ENCODE peak calls at places on chromosomes 1 and 21, in eight cellular contexts. B is K562, L is endothelial cell of umbilical vein, X is HCT116, O is A549, E is GM12878, I is H1, Q is HepG2. N is an unnamed sample.

GRCh38 chr1:56505792-56506191 is 73.6 kb downstream of the PLPP3 start:
- DNase-seq in B (no peak), L (no peak), X (no peak), O (no peak), E (no peak), I (no peak), Q (no peak), N (no peak)

GRCh38 chr1:79726321-79726720 is 719.8 kb upstream of the ADGRL4 start:
- DNase-seq in B (no peak), L (no peak), X (no peak), O (no peak), E (no peak), I (no peak), Q (no peak), N (no peak)

GRCh38 chr1:234921266-234922062 is 207.2 kb downstream of the TOMM20 start:
- DNase-seq in B (no peak), L (peak), X (no peak), O (no peak), E (no peak), I (no peak), Q (peak), N (no peak)

GRCh38 chr1:183148599-183148998 is 37.5 kb upstream of the LAMC2 start:
- DNase-seq in B (no peak), L (no peak), X (no peak), O (no peak), E (no peak), I (no peak), Q (no peak), N (no peak)

GRCh38 chr1:94463765-94464330 is 45.7 kb downstream of the ABCD3 start:
- DNase-seq in B (peak), L (peak), X (peak), O (peak), E (no peak), I (no peak), Q (peak), N (peak)

GRCh38 chr1:226123212-226123560 is 60.7 kb downstream of the H3-3A start:
- DNase-seq in B (peak), L (no peak), X (no peak), O (no peak), E (no peak), I (no peak), Q (no peak), N (no peak)

GRCh38 chr1:31871703-31872102 is 55.9 kb upstream of the SPOCD1 start:
- DNase-seq in B (no peak), L (no peak), X (no peak), O (no peak), E (no peak), I (no peak), Q (peak), N (no peak)

GRCh38 chr1:232709339-232709738 is 79.4 kb upstream of the SIPA1L2 start:
- DNase-seq in B (no peak), L (peak), X (no peak), O (no peak), E (no peak), I (no peak), Q (no peak), N (no peak)

GRCh38 chr1:245516178-245516829 is 361.5 kb downstream of the KIF26B start:
- DNase-seq in B (peak), L (no peak), X (no peak), O (peak), E (no peak), I (no peak), Q (peak), N (peak)

GRCh38 chr1:84366786-84367185 is 31.5 kb upstream of the DNASE2B start:
- DNase-seq in B (no peak), L (no peak), X (no peak), O (no peak), E (no peak), I (no peak), Q (no peak), N (no peak)

GRCh38 chr1:228283043-228283371 is 75.2 kb downstream of the OBSCN start:
- DNase-seq in B (peak), L (no peak), X (no peak), O (no peak), E (no peak), I (no peak), Q (no peak), N (no peak)

GRCh38 chr21:38809170-38809878 is 3.6 kb downstream of the ETS2 start:
- DNase-seq in B (no peak), L (no peak), X (no peak), O (no peak), E (no peak), I (no peak), Q (no peak), N (peak)

GRCh38 chr1:246032111-246032551 is 474.9 kb downstream of the SMYD3 start:
- DNase-seq in B (no peak), L (no peak), X (no peak), O (no peak), E (no peak), I (no peak), Q (peak), N (no peak)

GRCh38 chr21:14559144-14559543 is 13.0 kb upstream of the SAMSN1 start:
- DNase-seq in B (no peak), L (no peak), X (no peak), O (no peak), E (no peak), I (no peak), Q (no peak), N (no peak)

GRCh38 chr1:228210076-228210651 is 2.3 kb downstream of the OBSCN start:
- DNase-seq in B (no peak), L (no peak), X (peak), O (peak), E (no peak), I (no peak), Q (no peak), N (no peak)

GRCh38 chr1:159196543-159196942 is 8.1 kb upstream of the ACKR1 start:
- DNase-seq in B (no peak), L (no peak), X (no peak), O (peak), E (no peak), I (no peak), Q (no peak), N (no peak)

GRCh38 chr1:245173446-245174178 is 18.8 kb downstream of the KIF26B start:
- DNase-seq in B (no peak), L (no peak), X (no peak), O (no peak), E (no peak), I (no peak), Q (no peak), N (no peak)

GRCh38 chr1:18950415-18951026 is 6.0 kb downstream of the IFFO2 start:
- DNase-seq in B (no peak), L (no peak), X (no peak), O (no peak), E (no peak), I (no peak), Q (no peak), N (no peak)
- TF ChIP-seq POLR2A in B (no peak), L (no peak), X (no peak), O (no peak), E (peak), I (no peak), Q (no peak), N (no peak)

DNA sequence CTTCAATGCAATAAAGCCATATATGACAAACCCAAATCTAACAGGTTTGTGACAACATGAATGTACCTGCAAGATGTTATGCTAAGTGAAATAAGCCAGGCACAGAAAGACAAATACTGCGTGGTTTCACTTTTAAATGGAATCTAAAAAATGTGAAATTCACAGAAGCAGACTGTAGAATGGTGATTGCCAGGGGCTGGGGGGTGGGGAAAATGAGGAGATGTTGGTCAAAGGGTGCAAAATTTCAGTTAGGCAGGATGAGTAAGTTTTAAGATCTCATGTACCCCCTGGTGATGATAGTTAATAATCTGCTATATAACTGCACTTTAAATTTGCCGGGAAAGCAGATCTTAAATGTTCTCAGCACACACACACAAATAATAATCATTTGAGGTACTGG is 160.5 kb downstream of the PTBP2 start:
- DNase-seq in B (no peak), L (no peak), X (no peak), O (no peak), E (no peak), I (no peak), Q (no peak), N (no peak)
- TF ChIP-seq MAX in B (no peak), L (no peak), X (no peak), O (no peak), E (no peak), I (no peak), Q (no peak), N (no peak)

GRCh38 chr1:212035835-212036605 is 472 bp downstream of the DTL start:
- DNase-seq in B (no peak), L (peak), X (no peak), O (no peak), E (no peak), I (no peak), Q (no peak), N (no peak)
- TF ChIP-seq POLR2A in B (no peak), L (no peak), X (no peak), O (no peak), E (no peak), I (peak), Q (no peak), N (no peak)

DNA sequence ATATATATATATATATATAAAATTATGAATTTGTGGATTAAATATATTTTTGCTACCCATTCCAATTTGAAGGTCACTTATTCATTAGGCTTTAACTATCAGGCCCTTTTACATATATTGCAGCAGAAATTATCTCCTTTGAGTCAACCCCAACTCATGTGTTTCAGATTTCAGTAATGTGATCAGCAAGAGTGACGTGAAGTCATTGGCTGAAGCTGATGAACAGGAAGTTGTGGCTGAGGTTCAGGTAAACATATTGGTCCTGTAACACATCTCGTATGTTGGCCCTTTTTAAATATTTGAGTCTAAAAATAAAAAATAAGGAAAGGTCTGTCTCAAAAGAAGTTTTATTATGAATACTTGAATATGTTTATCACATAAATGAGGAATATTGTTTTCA is 8.5 kb downstream of the VPS45 start:
- DNase-seq in B (no peak), L (no peak), X (no peak), O (no peak), E (peak), I (no peak), Q (no peak), N (no peak)
- TF ChIP-seq MAX in B (no peak), L (no peak), X (no peak), O (no peak), E (no peak), I (no peak), Q (no peak), N (no peak)

GRCh38 chr1:42937141-42937696 is 21.4 kb downstream of the SLC2A1 start:
- DNase-seq in B (no peak), L (no peak), X (no peak), O (peak), E (no peak), I (no peak), Q (peak), N (peak)

GRCh38 chr1:42939216-42939615 is 19.5 kb downstream of the SLC2A1 start:
- DNase-seq in B (no peak), L (no peak), X (no peak), O (peak), E (no peak), I (no peak), Q (peak), N (no peak)

GRCh38 chr1:42936309-42937078 is 22.2 kb downstream of the SLC2A1 start:
- DNase-seq in B (peak), L (no peak), X (peak), O (peak), E (no peak), I (no peak), Q (no peak), N (peak)

GRCh38 chr1:42938596-42939184 is 20.0 kb downstream of the SLC2A1 start:
- DNase-seq in B (no peak), L (no peak), X (no peak), O (no peak), E (no peak), I (no peak), Q (no peak), N (no peak)

DNA sequence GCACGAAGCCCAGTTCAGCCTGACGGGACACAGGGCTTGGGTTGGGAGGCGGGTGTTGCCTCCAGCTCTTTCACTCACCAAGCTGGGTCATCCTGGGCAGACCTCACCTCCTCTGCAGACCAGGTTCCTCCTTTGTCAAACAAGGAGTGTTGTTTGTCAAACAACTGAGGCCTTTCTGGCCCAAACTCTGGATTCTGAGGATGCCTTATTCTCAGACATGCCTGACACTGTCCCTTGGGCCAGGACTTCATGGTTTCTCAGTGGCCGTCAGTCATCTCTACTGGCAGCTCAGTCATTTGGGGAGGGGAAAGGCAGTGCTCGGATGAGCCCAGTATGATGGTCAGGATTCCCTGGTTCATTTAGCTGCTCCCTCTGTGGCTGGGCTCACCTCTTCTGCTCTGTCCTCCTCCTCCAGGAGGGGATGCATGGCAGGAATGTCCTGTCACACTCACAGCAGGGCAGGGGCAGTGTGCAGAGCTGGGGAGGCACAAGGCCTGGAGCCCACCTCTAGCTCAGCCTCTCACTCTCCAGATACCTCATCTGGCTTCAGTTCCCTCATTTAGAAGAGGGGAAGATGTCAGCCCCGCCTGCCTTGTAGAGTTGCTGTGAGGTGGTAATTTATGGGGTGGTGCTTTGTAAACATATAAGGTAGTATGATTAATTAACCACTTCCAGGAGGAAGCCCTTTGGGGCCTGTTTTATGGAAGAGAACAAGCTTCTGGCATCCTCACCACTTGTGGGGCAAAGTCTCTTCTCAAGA is 20.7 kb downstream of the SLC2A1 start:
- DNase-seq in B (no peak), L (no peak), X (no peak), O (peak), E (no peak), I (no peak), Q (no peak), N (peak)
- TF ChIP-seq POLR2A in B (no peak), L (no peak), X (no peak), O (no peak), E (no peak), I (no peak), Q (no peak), N (no peak)

GRCh38 chr21:29206445-29206844 is 76.0 kb downstream of the MAP3K7CL start:
- DNase-seq in B (no peak), L (no peak), X (no peak), O (no peak), E (no peak), I (no peak), Q (no peak), N (no peak)

GRCh38 chr21:29209696-29210095 is 79.3 kb downstream of the MAP3K7CL start:
- DNase-seq in B (no peak), L (peak), X (no peak), O (no peak), E (no peak), I (no peak), Q (no peak), N (no peak)

GRCh38 chr21:29208044-29208665 is 77.7 kb downstream of the MAP3K7CL start:
- DNase-seq in B (no peak), L (no peak), X (no peak), O (no peak), E (no peak), I (no peak), Q (no peak), N (no peak)

GRCh38 chr21:29211205-29211604 is 80.8 kb downstream of the MAP3K7CL start:
- DNase-seq in B (no peak), L (no peak), X (no peak), O (no peak), E (no peak), I (no peak), Q (no peak), N (no peak)

DNA sequence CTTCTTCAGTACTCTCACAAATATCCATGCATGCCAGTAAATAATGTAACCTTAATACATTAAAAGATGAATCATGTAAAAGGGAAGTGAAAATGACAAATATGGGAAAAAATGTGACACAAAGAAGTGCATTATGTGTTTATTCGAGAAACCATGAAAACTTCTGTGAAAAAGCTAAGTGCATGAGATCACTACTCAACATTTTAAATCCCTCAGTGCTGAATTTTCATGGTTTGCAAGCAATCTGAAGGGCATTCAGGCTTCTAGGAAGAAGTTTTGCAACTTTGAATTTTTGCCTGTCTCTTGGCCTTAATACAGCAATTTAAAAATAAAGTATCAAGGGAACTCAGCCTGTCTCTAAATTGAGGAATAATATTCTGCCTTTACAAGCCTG is 78.2 kb downstream of the MAP3K7CL start:
- DNase-seq in B (no peak), L (peak), X (no peak), O (peak), E (no peak), I (no peak), Q (no peak), N (no peak)
- TF ChIP-seq MAX in B (no peak), L (no peak), X (no peak), O (no peak), E (no peak), I (no peak), Q (no peak), N (no peak)

GRCh38 chr1:61724721-61725694 is at the start of gene TM2D1:
- DNase-seq in B (peak), L (peak), X (peak), O (peak), E (peak), I (peak), Q (peak), N (peak)
- TF ChIP-seq POLR2A in B (peak), L (peak), X (peak), O (peak), E (peak), I (peak), Q (peak), N (peak)

GRCh38 chr1:86773331-86774288 is 69.2 kb downstream of the SH3GLB1 start:
- DNase-seq in B (no peak), L (peak), X (no peak), O (no peak), E (no peak), I (no peak), Q (peak), N (no peak)
- TF ChIP-seq MAX in B (no peak), L (no peak), X (no peak), O (no peak), E (no peak), I (no peak), Q (no peak), N (no peak)

DNA sequence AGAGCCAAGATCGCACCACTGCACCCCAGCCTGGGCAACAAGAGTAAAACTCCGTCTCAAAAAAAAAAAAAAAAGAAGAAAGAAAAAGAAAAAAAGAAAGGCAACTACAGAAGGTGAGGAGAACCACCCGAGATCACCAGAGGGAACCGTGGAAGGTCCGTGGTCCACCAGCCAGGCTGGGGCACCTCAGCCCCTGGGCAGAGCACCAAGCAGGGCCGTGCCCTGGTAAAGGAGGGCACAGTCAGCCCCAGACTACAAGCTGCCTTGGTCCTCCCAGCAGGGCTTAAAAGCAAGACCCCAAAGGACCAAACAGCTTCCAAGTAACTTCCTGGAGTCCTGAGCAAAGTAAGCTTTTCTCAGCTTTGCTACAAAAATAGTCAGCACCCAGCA is 8.8 kb upstream of the SAMD11 start:
- DNase-seq in B (no peak), L (no peak), X (no peak), O (no peak), E (no peak), I (no peak), Q (no peak), N (no peak)
- TF ChIP-seq POLR2A in B (no peak), L (no peak), X (no peak), O (no peak), E (no peak), I (no peak), Q (no peak), N (no peak)

DNA sequence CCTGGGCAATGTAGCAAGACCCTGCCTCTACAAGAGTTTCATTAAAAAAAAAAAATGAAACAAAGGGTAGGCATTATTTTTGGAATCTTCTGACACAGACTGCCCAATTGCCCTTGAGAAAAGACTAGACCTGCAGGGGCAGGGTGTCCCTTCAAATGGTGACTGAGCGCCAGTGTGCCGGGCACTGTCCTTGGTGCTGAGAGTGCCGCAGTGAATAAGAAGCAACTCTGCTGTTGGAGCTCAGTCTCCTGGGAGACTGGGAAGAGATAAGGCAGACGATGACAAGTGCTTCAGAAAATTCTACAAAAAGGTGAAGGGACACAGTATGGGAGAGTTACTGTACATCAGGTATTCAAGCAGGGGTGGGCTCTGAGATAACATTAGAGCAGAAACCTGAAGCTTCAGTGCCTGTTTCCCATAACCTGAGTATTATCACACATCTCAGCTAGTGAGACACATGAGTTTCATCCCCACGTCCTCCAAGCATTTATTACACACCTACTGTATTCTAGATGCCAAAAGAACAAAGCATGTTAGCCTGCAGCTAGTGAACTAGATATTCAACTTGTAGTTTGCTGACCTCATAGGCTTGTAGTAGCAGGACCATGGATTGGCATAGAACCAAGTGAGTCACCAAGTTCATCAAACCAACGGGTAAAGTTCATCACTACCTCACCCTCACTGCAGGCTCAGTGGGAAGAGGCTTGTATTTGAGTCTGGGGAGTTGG is 18.4 kb upstream of the RPL11 start:
- DNase-seq in B (peak), L (peak), X (no peak), O (peak), E (no peak), I (peak), Q (peak), N (peak)
- TF ChIP-seq MAX in B (peak), L (no peak), X (no peak), O (no peak), E (no peak), I (no peak), Q (no peak), N (peak)